ENCODE peak calls at places on chromosomes 4 and X, in nine cellular contexts. One of them, this sample, is unnamed.

GRCh38 chr4:92812652-92813051 is 508.9 kb downstream of the GRID2 start:
- DNase-seq in SHP77: no peak
- DNase-seq in cardiac fibroblast: no peak
- DNase-seq in activated T-cell treated with anti-CD3 and anti-CD28 coated beads for 48 hours: no peak
- DNase-seq in activated naive CD8-positive, alpha-beta T cell treated with anti-CD3 and anti-CD28 coated beads, Interleukin-2, amount 50 U/mL, for 24 hours: no peak
- DNase-seq in RCC 7860: no peak
- DNase-seq in CD8-positive, alpha-beta memory T cell: no peak
- DNase-seq in stimulated activated CD8-positive, alpha-beta memory T cell treated with anti-CD3 and anti-CD28 coated beads, Interleukin-7, amount 100 ng/mL, for 4 hours: no peak
- DNase-seq in hepatocyte: no peak
- DNase-seq in this sample: no peak

GRCh38 chrX:77793950-77794349 is 7.9 kb upstream of the ATRX start:
- DNase-seq in SHP77: no peak
- DNase-seq in CD8-positive, alpha-beta memory T cell: no peak
- DNase-seq in RCC 7860: no peak
- DNase-seq in stimulated activated CD8-positive, alpha-beta memory T cell treated with anti-CD3 and anti-CD28 coated beads, Interleukin-7, amount 100 ng/mL, for 4 hours: no peak
- DNase-seq in hepatocyte: no peak
- DNase-seq in activated T-cell treated with anti-CD3 and anti-CD28 coated beads for 48 hours: no peak
- DNase-seq in cardiac fibroblast: no peak
- DNase-seq in activated naive CD8-positive, alpha-beta T cell treated with anti-CD3 and anti-CD28 coated beads, Interleukin-2, amount 50 U/mL, for 24 hours: no peak
- DNase-seq in this sample: no peak

GRCh38 chr4:145723336-145723735 is 43.4 kb downstream of the C4orf51 start:
- DNase-seq in cardiac fibroblast: no peak
- DNase-seq in hepatocyte: no peak
- DNase-seq in stimulated activated CD8-positive, alpha-beta memory T cell treated with anti-CD3 and anti-CD28 coated beads, Interleukin-7, amount 100 ng/mL, for 4 hours: no peak
- DNase-seq in activated T-cell treated with anti-CD3 and anti-CD28 coated beads for 48 hours: no peak
- DNase-seq in CD8-positive, alpha-beta memory T cell: no peak
- DNase-seq in SHP77: no peak
- DNase-seq in RCC 7860: no peak
- DNase-seq in activated naive CD8-positive, alpha-beta T cell treated with anti-CD3 and anti-CD28 coated beads, Interleukin-2, amount 50 U/mL, for 24 hours: no peak
- DNase-seq in this sample: no peak

GRCh38 chr4:169024762-169025161 is 14.7 kb upstream of the CBR4 start:
- DNase-seq in CD8-positive, alpha-beta memory T cell: no peak
- DNase-seq in SHP77: no peak
- DNase-seq in stimulated activated CD8-positive, alpha-beta memory T cell treated with anti-CD3 and anti-CD28 coated beads, Interleukin-7, amount 100 ng/mL, for 4 hours: no peak
- DNase-seq in activated T-cell treated with anti-CD3 and anti-CD28 coated beads for 48 hours: no peak
- DNase-seq in hepatocyte: peak
- DNase-seq in activated naive CD8-positive, alpha-beta T cell treated with anti-CD3 and anti-CD28 coated beads, Interleukin-2, amount 50 U/mL, for 24 hours: no peak
- DNase-seq in RCC 7860: no peak
- DNase-seq in cardiac fibroblast: peak
- DNase-seq in this sample: no peak

GRCh38 chrX:53088136-53088974 is 5.6 kb upstream of the KANTR start:
- DNase-seq in hepatocyte: peak
- DNase-seq in activated T-cell treated with anti-CD3 and anti-CD28 coated beads for 48 hours: peak
- DNase-seq in cardiac fibroblast: peak
- DNase-seq in stimulated activated CD8-positive, alpha-beta memory T cell treated with anti-CD3 and anti-CD28 coated beads, Interleukin-7, amount 100 ng/mL, for 4 hours: peak
- DNase-seq in SHP77: peak
- DNase-seq in activated naive CD8-positive, alpha-beta T cell treated with anti-CD3 and anti-CD28 coated beads, Interleukin-2, amount 50 U/mL, for 24 hours: peak
- DNase-seq in RCC 7860: no peak
- DNase-seq in CD8-positive, alpha-beta memory T cell: peak
- DNase-seq in this sample: peak

GRCh38 chr4:158891256-158891655 is 122.4 kb downstream of the FNIP2 start:
- DNase-seq in hepatocyte: no peak
- DNase-seq in cardiac fibroblast: no peak
- DNase-seq in activated naive CD8-positive, alpha-beta T cell treated with anti-CD3 and anti-CD28 coated beads, Interleukin-2, amount 50 U/mL, for 24 hours: no peak
- DNase-seq in SHP77: no peak
- DNase-seq in stimulated activated CD8-positive, alpha-beta memory T cell treated with anti-CD3 and anti-CD28 coated beads, Interleukin-7, amount 100 ng/mL, for 4 hours: no peak
- DNase-seq in activated T-cell treated with anti-CD3 and anti-CD28 coated beads for 48 hours: no peak
- DNase-seq in RCC 7860: no peak
- DNase-seq in CD8-positive, alpha-beta memory T cell: no peak
- DNase-seq in this sample: no peak

GRCh38 chrX:150704030-150704613 is 10.9 kb downstream of the MTMR1 start:
- DNase-seq in SHP77: no peak
- DNase-seq in hepatocyte: no peak
- DNase-seq in stimulated activated CD8-positive, alpha-beta memory T cell treated with anti-CD3 and anti-CD28 coated beads, Interleukin-7, amount 100 ng/mL, for 4 hours: no peak
- DNase-seq in CD8-positive, alpha-beta memory T cell: no peak
- DNase-seq in RCC 7860: peak
- DNase-seq in activated naive CD8-positive, alpha-beta T cell treated with anti-CD3 and anti-CD28 coated beads, Interleukin-2, amount 50 U/mL, for 24 hours: no peak
- DNase-seq in activated T-cell treated with anti-CD3 and anti-CD28 coated beads for 48 hours: peak
- DNase-seq in cardiac fibroblast: peak
- DNase-seq in this sample: peak

GRCh38 chr4:1065732-1066131 is 47.6 kb downstream of the RNF212 start:
- DNase-seq in activated T-cell treated with anti-CD3 and anti-CD28 coated beads for 48 hours: no peak
- DNase-seq in hepatocyte: no peak
- DNase-seq in SHP77: no peak
- DNase-seq in cardiac fibroblast: no peak
- DNase-seq in activated naive CD8-positive, alpha-beta T cell treated with anti-CD3 and anti-CD28 coated beads, Interleukin-2, amount 50 U/mL, for 24 hours: no peak
- DNase-seq in RCC 7860: no peak
- DNase-seq in stimulated activated CD8-positive, alpha-beta memory T cell treated with anti-CD3 and anti-CD28 coated beads, Interleukin-7, amount 100 ng/mL, for 4 hours: no peak
- DNase-seq in CD8-positive, alpha-beta memory T cell: no peak
- DNase-seq in this sample: no peak

GRCh38 chr4:39166177-39166576 is 16.2 kb upstream of the WDR19 start:
- DNase-seq in SHP77: no peak
- DNase-seq in activated naive CD8-positive, alpha-beta T cell treated with anti-CD3 and anti-CD28 coated beads, Interleukin-2, amount 50 U/mL, for 24 hours: no peak
- DNase-seq in stimulated activated CD8-positive, alpha-beta memory T cell treated with anti-CD3 and anti-CD28 coated beads, Interleukin-7, amount 100 ng/mL, for 4 hours: no peak
- DNase-seq in cardiac fibroblast: no peak
- DNase-seq in RCC 7860: no peak
- DNase-seq in activated T-cell treated with anti-CD3 and anti-CD28 coated beads for 48 hours: no peak
- DNase-seq in CD8-positive, alpha-beta memory T cell: no peak
- DNase-seq in hepatocyte: no peak
- DNase-seq in this sample: no peak

GRCh38 chr4:146520894-146521542 is 722 bp downstream of the SLC10A7 start:
- DNase-seq in cardiac fibroblast: peak
- DNase-seq in CD8-positive, alpha-beta memory T cell: peak
- DNase-seq in activated naive CD8-positive, alpha-beta T cell treated with anti-CD3 and anti-CD28 coated beads, Interleukin-2, amount 50 U/mL, for 24 hours: peak
- DNase-seq in SHP77: peak
- DNase-seq in hepatocyte: peak
- DNase-seq in stimulated activated CD8-positive, alpha-beta memory T cell treated with anti-CD3 and anti-CD28 coated beads, Interleukin-7, amount 100 ng/mL, for 4 hours: no peak
- DNase-seq in RCC 7860: peak
- DNase-seq in activated T-cell treated with anti-CD3 and anti-CD28 coated beads for 48 hours: no peak
- DNase-seq in this sample: no peak

GRCh38 chrX:25204182-25204581 is 188.4 kb upstream of the ARX start:
- DNase-seq in CD8-positive, alpha-beta memory T cell: no peak
- DNase-seq in cardiac fibroblast: no peak
- DNase-seq in activated T-cell treated with anti-CD3 and anti-CD28 coated beads for 48 hours: no peak
- DNase-seq in activated naive CD8-positive, alpha-beta T cell treated with anti-CD3 and anti-CD28 coated beads, Interleukin-2, amount 50 U/mL, for 24 hours: no peak
- DNase-seq in RCC 7860: no peak
- DNase-seq in SHP77: no peak
- DNase-seq in stimulated activated CD8-positive, alpha-beta memory T cell treated with anti-CD3 and anti-CD28 coated beads, Interleukin-7, amount 100 ng/mL, for 4 hours: no peak
- DNase-seq in hepatocyte: no peak
- DNase-seq in this sample: no peak

GRCh38 chr4:82774711-82775171 is 23.9 kb downstream of the SCD5 start:
- DNase-seq in activated naive CD8-positive, alpha-beta T cell treated with anti-CD3 and anti-CD28 coated beads, Interleukin-2, amount 50 U/mL, for 24 hours: no peak
- DNase-seq in stimulated activated CD8-positive, alpha-beta memory T cell treated with anti-CD3 and anti-CD28 coated beads, Interleukin-7, amount 100 ng/mL, for 4 hours: no peak
- DNase-seq in SHP77: no peak
- DNase-seq in cardiac fibroblast: no peak
- DNase-seq in activated T-cell treated with anti-CD3 and anti-CD28 coated beads for 48 hours: no peak
- DNase-seq in hepatocyte: no peak
- DNase-seq in RCC 7860: no peak
- DNase-seq in CD8-positive, alpha-beta memory T cell: no peak
- DNase-seq in this sample: no peak

GRCh38 chr4:54225671-54226398 is 3.3 kb upstream of the PDGFRA start:
- DNase-seq in hepatocyte: peak
- DNase-seq in RCC 7860: no peak
- DNase-seq in activated naive CD8-positive, alpha-beta T cell treated with anti-CD3 and anti-CD28 coated beads, Interleukin-2, amount 50 U/mL, for 24 hours: peak
- DNase-seq in CD8-positive, alpha-beta memory T cell: no peak
- DNase-seq in SHP77: no peak
- DNase-seq in stimulated activated CD8-positive, alpha-beta memory T cell treated with anti-CD3 and anti-CD28 coated beads, Interleukin-7, amount 100 ng/mL, for 4 hours: no peak
- DNase-seq in activated T-cell treated with anti-CD3 and anti-CD28 coated beads for 48 hours: no peak
- DNase-seq in cardiac fibroblast: peak
- DNase-seq in this sample: no peak

GRCh38 chr4:106691749-106692148 is 323.2 kb upstream of the GIMD1 start:
- DNase-seq in activated T-cell treated with anti-CD3 and anti-CD28 coated beads for 48 hours: no peak
- DNase-seq in activated naive CD8-positive, alpha-beta T cell treated with anti-CD3 and anti-CD28 coated beads, Interleukin-2, amount 50 U/mL, for 24 hours: no peak
- DNase-seq in RCC 7860: no peak
- DNase-seq in cardiac fibroblast: no peak
- DNase-seq in CD8-positive, alpha-beta memory T cell: no peak
- DNase-seq in SHP77: no peak
- DNase-seq in stimulated activated CD8-positive, alpha-beta memory T cell treated with anti-CD3 and anti-CD28 coated beads, Interleukin-7, amount 100 ng/mL, for 4 hours: no peak
- DNase-seq in hepatocyte: no peak
- DNase-seq in this sample: no peak

GRCh38 chr4:110074570-110074969 is 123.8 kb downstream of the ELOVL6 start:
- DNase-seq in CD8-positive, alpha-beta memory T cell: no peak
- DNase-seq in cardiac fibroblast: no peak
- DNase-seq in activated naive CD8-positive, alpha-beta T cell treated with anti-CD3 and anti-CD28 coated beads, Interleukin-2, amount 50 U/mL, for 24 hours: no peak
- DNase-seq in RCC 7860: no peak
- DNase-seq in activated T-cell treated with anti-CD3 and anti-CD28 coated beads for 48 hours: no peak
- DNase-seq in hepatocyte: no peak
- DNase-seq in SHP77: no peak
- DNase-seq in stimulated activated CD8-positive, alpha-beta memory T cell treated with anti-CD3 and anti-CD28 coated beads, Interleukin-7, amount 100 ng/mL, for 4 hours: no peak
- DNase-seq in this sample: no peak

GRCh38 chr4:43380093-43380492 is 487.6 kb downstream of the GRXCR1 start:
- DNase-seq in activated T-cell treated with anti-CD3 and anti-CD28 coated beads for 48 hours: no peak
- DNase-seq in stimulated activated CD8-positive, alpha-beta memory T cell treated with anti-CD3 and anti-CD28 coated beads, Interleukin-7, amount 100 ng/mL, for 4 hours: no peak
- DNase-seq in hepatocyte: no peak
- DNase-seq in RCC 7860: no peak
- DNase-seq in cardiac fibroblast: no peak
- DNase-seq in activated naive CD8-positive, alpha-beta T cell treated with anti-CD3 and anti-CD28 coated beads, Interleukin-2, amount 50 U/mL, for 24 hours: no peak
- DNase-seq in CD8-positive, alpha-beta memory T cell: no peak
- DNase-seq in SHP77: no peak
- DNase-seq in this sample: no peak

GRCh38 chr4:165199286-165199685 is 8.1 kb upstream of the KLHL2 start:
- DNase-seq in cardiac fibroblast: no peak
- DNase-seq in CD8-positive, alpha-beta memory T cell: no peak
- DNase-seq in activated naive CD8-positive, alpha-beta T cell treated with anti-CD3 and anti-CD28 coated beads, Interleukin-2, amount 50 U/mL, for 24 hours: no peak
- DNase-seq in hepatocyte: no peak
- DNase-seq in activated T-cell treated with anti-CD3 and anti-CD28 coated beads for 48 hours: no peak
- DNase-seq in RCC 7860: no peak
- DNase-seq in SHP77: no peak
- DNase-seq in stimulated activated CD8-positive, alpha-beta memory T cell treated with anti-CD3 and anti-CD28 coated beads, Interleukin-7, amount 100 ng/mL, for 4 hours: no peak
- DNase-seq in this sample: no peak

GRCh38 chr4:59936566-59936965 is 1263.6 kb upstream of the ADGRL3 start:
- DNase-seq in RCC 7860: no peak
- DNase-seq in activated T-cell treated with anti-CD3 and anti-CD28 coated beads for 48 hours: no peak
- DNase-seq in stimulated activated CD8-positive, alpha-beta memory T cell treated with anti-CD3 and anti-CD28 coated beads, Interleukin-7, amount 100 ng/mL, for 4 hours: no peak
- DNase-seq in hepatocyte: no peak
- DNase-seq in activated naive CD8-positive, alpha-beta T cell treated with anti-CD3 and anti-CD28 coated beads, Interleukin-2, amount 50 U/mL, for 24 hours: no peak
- DNase-seq in cardiac fibroblast: no peak
- DNase-seq in CD8-positive, alpha-beta memory T cell: no peak
- DNase-seq in SHP77: peak
- DNase-seq in this sample: no peak

GRCh38 chr4:55768291-55768690 is 51.3 kb upstream of the EXOC1L start:
- DNase-seq in activated T-cell treated with anti-CD3 and anti-CD28 coated beads for 48 hours: no peak
- DNase-seq in SHP77: no peak
- DNase-seq in hepatocyte: peak
- DNase-seq in CD8-positive, alpha-beta memory T cell: no peak
- DNase-seq in stimulated activated CD8-positive, alpha-beta memory T cell treated with anti-CD3 and anti-CD28 coated beads, Interleukin-7, amount 100 ng/mL, for 4 hours: no peak
- DNase-seq in RCC 7860: peak
- DNase-seq in activated naive CD8-positive, alpha-beta T cell treated with anti-CD3 and anti-CD28 coated beads, Interleukin-2, amount 50 U/mL, for 24 hours: no peak
- DNase-seq in cardiac fibroblast: peak
- DNase-seq in this sample: peak

GRCh38 chr4:86482851-86483490 is 111.1 kb upstream of the PTPN13 start:
- DNase-seq in RCC 7860: no peak
- DNase-seq in stimulated activated CD8-positive, alpha-beta memory T cell treated with anti-CD3 and anti-CD28 coated beads, Interleukin-7, amount 100 ng/mL, for 4 hours: no peak
- DNase-seq in activated naive CD8-positive, alpha-beta T cell treated with anti-CD3 and anti-CD28 coated beads, Interleukin-2, amount 50 U/mL, for 24 hours: no peak
- DNase-seq in activated T-cell treated with anti-CD3 and anti-CD28 coated beads for 48 hours: no peak
- DNase-seq in hepatocyte: no peak
- DNase-seq in cardiac fibroblast: peak
- DNase-seq in SHP77: no peak
- DNase-seq in CD8-positive, alpha-beta memory T cell: no peak
- DNase-seq in this sample: no peak

GRCh38 chr4:82579932-82580331 is 18.1 kb upstream of the TMEM150C start:
- DNase-seq in hepatocyte: no peak
- DNase-seq in activated naive CD8-positive, alpha-beta T cell treated with anti-CD3 and anti-CD28 coated beads, Interleukin-2, amount 50 U/mL, for 24 hours: no peak
- DNase-seq in stimulated activated CD8-positive, alpha-beta memory T cell treated with anti-CD3 and anti-CD28 coated beads, Interleukin-7, amount 100 ng/mL, for 4 hours: no peak
- DNase-seq in RCC 7860: no peak
- DNase-seq in SHP77: no peak
- DNase-seq in cardiac fibroblast: no peak
- DNase-seq in activated T-cell treated with anti-CD3 and anti-CD28 coated beads for 48 hours: no peak
- DNase-seq in CD8-positive, alpha-beta memory T cell: no peak
- DNase-seq in this sample: no peak

GRCh38 chr4:7134737-7135388 is 57.5 kb upstream of the SORCS2 start:
- DNase-seq in cardiac fibroblast: peak
- DNase-seq in activated naive CD8-positive, alpha-beta T cell treated with anti-CD3 and anti-CD28 coated beads, Interleukin-2, amount 50 U/mL, for 24 hours: no peak
- DNase-seq in RCC 7860: no peak
- DNase-seq in stimulated activated CD8-positive, alpha-beta memory T cell treated with anti-CD3 and anti-CD28 coated beads, Interleukin-7, amount 100 ng/mL, for 4 hours: no peak
- DNase-seq in SHP77: no peak
- DNase-seq in CD8-positive, alpha-beta memory T cell: no peak
- DNase-seq in hepatocyte: peak
- DNase-seq in activated T-cell treated with anti-CD3 and anti-CD28 coated beads for 48 hours: no peak
- DNase-seq in this sample: peak

GRCh38 chrX:136636121-136636520 is 11.8 kb upstream of the CD40LG start:
- DNase-seq in RCC 7860: no peak
- DNase-seq in CD8-positive, alpha-beta memory T cell: no peak
- DNase-seq in cardiac fibroblast: no peak
- DNase-seq in stimulated activated CD8-positive, alpha-beta memory T cell treated with anti-CD3 and anti-CD28 coated beads, Interleukin-7, amount 100 ng/mL, for 4 hours: no peak
- DNase-seq in hepatocyte: no peak
- DNase-seq in SHP77: no peak
- DNase-seq in activated T-cell treated with anti-CD3 and anti-CD28 coated beads for 48 hours: no peak
- DNase-seq in activated naive CD8-positive, alpha-beta T cell treated with anti-CD3 and anti-CD28 coated beads, Interleukin-2, amount 50 U/mL, for 24 hours: no peak
- DNase-seq in this sample: no peak

GRCh38 chrX:153769865-153770605 is 6.0 kb downstream of the PLXNB3 start:
- DNase-seq in stimulated activated CD8-positive, alpha-beta memory T cell treated with anti-CD3 and anti-CD28 coated beads, Interleukin-7, amount 100 ng/mL, for 4 hours: no peak
- DNase-seq in SHP77: no peak
- DNase-seq in RCC 7860: no peak
- DNase-seq in hepatocyte: no peak
- DNase-seq in activated T-cell treated with anti-CD3 and anti-CD28 coated beads for 48 hours: no peak
- DNase-seq in activated naive CD8-positive, alpha-beta T cell treated with anti-CD3 and anti-CD28 coated beads, Interleukin-2, amount 50 U/mL, for 24 hours: no peak
- DNase-seq in CD8-positive, alpha-beta memory T cell: no peak
- DNase-seq in cardiac fibroblast: no peak
- DNase-seq in this sample: no peak

GRCh38 chr4:95027906-95028618 is 270.3 kb downstream of the BMPR1B start:
- DNase-seq in RCC 7860: no peak
- DNase-seq in activated T-cell treated with anti-CD3 and anti-CD28 coated beads for 48 hours: no peak
- DNase-seq in SHP77: no peak
- DNase-seq in hepatocyte: no peak
- DNase-seq in stimulated activated CD8-positive, alpha-beta memory T cell treated with anti-CD3 and anti-CD28 coated beads, Interleukin-7, amount 100 ng/mL, for 4 hours: no peak
- DNase-seq in CD8-positive, alpha-beta memory T cell: no peak
- DNase-seq in cardiac fibroblast: no peak
- DNase-seq in activated naive CD8-positive, alpha-beta T cell treated with anti-CD3 and anti-CD28 coated beads, Interleukin-2, amount 50 U/mL, for 24 hours: no peak
- DNase-seq in this sample: no peak

GRCh38 chr4:112296949-112297483 is at the start of gene ALPK1:
- DNase-seq in RCC 7860: peak
- DNase-seq in activated T-cell treated with anti-CD3 and anti-CD28 coated beads for 48 hours: no peak
- DNase-seq in hepatocyte: peak
- DNase-seq in cardiac fibroblast: peak
- DNase-seq in activated naive CD8-positive, alpha-beta T cell treated with anti-CD3 and anti-CD28 coated beads, Interleukin-2, amount 50 U/mL, for 24 hours: no peak
- DNase-seq in CD8-positive, alpha-beta memory T cell: no peak
- DNase-seq in SHP77: no peak
- DNase-seq in stimulated activated CD8-positive, alpha-beta memory T cell treated with anti-CD3 and anti-CD28 coated beads, Interleukin-7, amount 100 ng/mL, for 4 hours: no peak
- DNase-seq in this sample: peak

GRCh38 chr4:89312066-89312465 is 4.5 kb upstream of the GPRIN3 start:
- DNase-seq in activated naive CD8-positive, alpha-beta T cell treated with anti-CD3 and anti-CD28 coated beads, Interleukin-2, amount 50 U/mL, for 24 hours: no peak
- DNase-seq in activated T-cell treated with anti-CD3 and anti-CD28 coated beads for 48 hours: no peak
- DNase-seq in SHP77: no peak
- DNase-seq in CD8-positive, alpha-beta memory T cell: no peak
- DNase-seq in stimulated activated CD8-positive, alpha-beta memory T cell treated with anti-CD3 and anti-CD28 coated beads, Interleukin-7, amount 100 ng/mL, for 4 hours: no peak
- DNase-seq in RCC 7860: no peak
- DNase-seq in hepatocyte: no peak
- DNase-seq in cardiac fibroblast: peak
- DNase-seq in this sample: no peak

GRCh38 chr4:825063-825968 is 613 bp downstream of the CPLX1 start:
- DNase-seq in RCC 7860: no peak
- DNase-seq in activated T-cell treated with anti-CD3 and anti-CD28 coated beads for 48 hours: no peak
- DNase-seq in cardiac fibroblast: peak
- DNase-seq in stimulated activated CD8-positive, alpha-beta memory T cell treated with anti-CD3 and anti-CD28 coated beads, Interleukin-7, amount 100 ng/mL, for 4 hours: no peak
- DNase-seq in SHP77: no peak
- DNase-seq in CD8-positive, alpha-beta memory T cell: peak
- DNase-seq in hepatocyte: peak
- DNase-seq in activated naive CD8-positive, alpha-beta T cell treated with anti-CD3 and anti-CD28 coated beads, Interleukin-2, amount 50 U/mL, for 24 hours: no peak
- DNase-seq in this sample: no peak

GRCh38 chr4:92825186-92825715 is 521.5 kb downstream of the GRID2 start:
- DNase-seq in stimulated activated CD8-positive, alpha-beta memory T cell treated with anti-CD3 and anti-CD28 coated beads, Interleukin-7, amount 100 ng/mL, for 4 hours: no peak
- DNase-seq in activated T-cell treated with anti-CD3 and anti-CD28 coated beads for 48 hours: no peak
- DNase-seq in hepatocyte: peak
- DNase-seq in cardiac fibroblast: no peak
- DNase-seq in CD8-positive, alpha-beta memory T cell: no peak
- DNase-seq in SHP77: no peak
- DNase-seq in RCC 7860: no peak
- DNase-seq in activated naive CD8-positive, alpha-beta T cell treated with anti-CD3 and anti-CD28 coated beads, Interleukin-2, amount 50 U/mL, for 24 hours: no peak
- DNase-seq in this sample: no peak

GRCh38 chr4:172953896-172954568 is 214.6 kb upstream of the GALNT7 start:
- DNase-seq in hepatocyte: no peak
- DNase-seq in activated T-cell treated with anti-CD3 and anti-CD28 coated beads for 48 hours: no peak
- DNase-seq in cardiac fibroblast: no peak
- DNase-seq in activated naive CD8-positive, alpha-beta T cell treated with anti-CD3 and anti-CD28 coated beads, Interleukin-2, amount 50 U/mL, for 24 hours: no peak
- DNase-seq in stimulated activated CD8-positive, alpha-beta memory T cell treated with anti-CD3 and anti-CD28 coated beads, Interleukin-7, amount 100 ng/mL, for 4 hours: no peak
- DNase-seq in SHP77: no peak
- DNase-seq in CD8-positive, alpha-beta memory T cell: no peak
- DNase-seq in RCC 7860: no peak
- DNase-seq in this sample: no peak

GRCh38 chr4:126895988-126896570 is 736.7 kb upstream of the INTU start:
- DNase-seq in cardiac fibroblast: no peak
- DNase-seq in activated T-cell treated with anti-CD3 and anti-CD28 coated beads for 48 hours: no peak
- DNase-seq in RCC 7860: no peak
- DNase-seq in SHP77: no peak
- DNase-seq in CD8-positive, alpha-beta memory T cell: no peak
- DNase-seq in hepatocyte: no peak
- DNase-seq in stimulated activated CD8-positive, alpha-beta memory T cell treated with anti-CD3 and anti-CD28 coated beads, Interleukin-7, amount 100 ng/mL, for 4 hours: no peak
- DNase-seq in activated naive CD8-positive, alpha-beta T cell treated with anti-CD3 and anti-CD28 coated beads, Interleukin-2, amount 50 U/mL, for 24 hours: no peak
- DNase-seq in this sample: no peak